ENCODE peak calls at places on chromosomes 7 and 10, in nine cellular contexts. One of them, this sample, is unnamed.
A peak's percentile ranks its signal among the peaks of the same experiment; 100 is the strongest.

GRCh38 chr10:104835422-104835821 is 194.3 kb downstream of the SORCS3 start:
- DNase-seq in GM20000: no peak
- DNase-seq in CD4-positive, alpha-beta T cell: no peak
- DNase-seq in globus pallidus: no peak
- DNase-seq in stimulated activated CD4-positive, alpha-beta T cell treated with anti-CD3 and anti-CD28 coated beads, Interleukin-15, amount 100 ng/mL, for 24 hours: no peak
- DNase-seq in kidney tubule cell: no peak
- DNase-seq in fibroblast of pulmonary artery: no peak
- DNase-seq in PC-9: no peak
- DNase-seq in HT1080: no peak
- DNase-seq in this sample: no peak

GRCh38 chr10:112832361-112832878 is 117.6 kb upstream of the TCF7L2 start:
- DNase-seq in PC-9: no peak
- DNase-seq in HT1080: peak; percentile 28
- DNase-seq in fibroblast of pulmonary artery: no peak
- DNase-seq in stimulated activated CD4-positive, alpha-beta T cell treated with anti-CD3 and anti-CD28 coated beads, Interleukin-15, amount 100 ng/mL, for 24 hours: no peak
- DNase-seq in globus pallidus: no peak
- DNase-seq in GM20000: no peak
- DNase-seq in kidney tubule cell: peak; percentile 80
- DNase-seq in CD4-positive, alpha-beta T cell: no peak
- DNase-seq in this sample: no peak

GRCh38 chr10:3853547-3853989 is 68.6 kb upstream of the KLF6 start:
- DNase-seq in HT1080: no peak
- DNase-seq in CD4-positive, alpha-beta T cell: no peak
- DNase-seq in kidney tubule cell: peak; percentile 83
- DNase-seq in GM20000: no peak
- DNase-seq in stimulated activated CD4-positive, alpha-beta T cell treated with anti-CD3 and anti-CD28 coated beads, Interleukin-15, amount 100 ng/mL, for 24 hours: no peak
- DNase-seq in fibroblast of pulmonary artery: peak; percentile 24
- DNase-seq in PC-9: no peak
- DNase-seq in globus pallidus: no peak
- DNase-seq in this sample: no peak

GRCh38 chr7:66443946-66444345 is 184.7 kb upstream of the KCTD7 start:
- DNase-seq in fibroblast of pulmonary artery: peak; percentile 74
- DNase-seq in PC-9: no peak
- DNase-seq in stimulated activated CD4-positive, alpha-beta T cell treated with anti-CD3 and anti-CD28 coated beads, Interleukin-15, amount 100 ng/mL, for 24 hours: no peak
- DNase-seq in HT1080: peak; percentile 29
- DNase-seq in GM20000: no peak
- DNase-seq in CD4-positive, alpha-beta T cell: no peak
- DNase-seq in globus pallidus: no peak
- DNase-seq in kidney tubule cell: no peak
- DNase-seq in this sample: no peak

GRCh38 chr7:134435161-134435920 is 23.6 kb downstream of the AKR1B1 start:
- DNase-seq in HT1080: no peak
- DNase-seq in kidney tubule cell: peak; percentile 74
- DNase-seq in GM20000: no peak
- DNase-seq in fibroblast of pulmonary artery: peak; percentile 43
- DNase-seq in CD4-positive, alpha-beta T cell: no peak
- DNase-seq in stimulated activated CD4-positive, alpha-beta T cell treated with anti-CD3 and anti-CD28 coated beads, Interleukin-15, amount 100 ng/mL, for 24 hours: no peak
- DNase-seq in globus pallidus: no peak
- DNase-seq in PC-9: peak; percentile 99
- DNase-seq in this sample: no peak

GRCh38 chr10:15427836-15428414 is 56.8 kb upstream of the FAM171A1 start:
- DNase-seq in GM20000: no peak
- DNase-seq in stimulated activated CD4-positive, alpha-beta T cell treated with anti-CD3 and anti-CD28 coated beads, Interleukin-15, amount 100 ng/mL, for 24 hours: no peak
- DNase-seq in kidney tubule cell: peak; percentile 56
- DNase-seq in globus pallidus: peak; percentile 43
- DNase-seq in HT1080: peak; percentile 6
- DNase-seq in PC-9: no peak
- DNase-seq in CD4-positive, alpha-beta T cell: no peak
- DNase-seq in fibroblast of pulmonary artery: peak; percentile 76
- DNase-seq in this sample: no peak

GRCh38 chr10:103896225-103896624 is 21.8 kb downstream of the STN1 start:
- DNase-seq in HT1080: no peak
- DNase-seq in CD4-positive, alpha-beta T cell: no peak
- DNase-seq in PC-9: peak; percentile 74
- DNase-seq in GM20000: no peak
- DNase-seq in kidney tubule cell: no peak
- DNase-seq in fibroblast of pulmonary artery: peak; percentile 21
- DNase-seq in globus pallidus: no peak
- DNase-seq in stimulated activated CD4-positive, alpha-beta T cell treated with anti-CD3 and anti-CD28 coated beads, Interleukin-15, amount 100 ng/mL, for 24 hours: no peak
- DNase-seq in this sample: no peak

GRCh38 chr7:105268056-105268455 is 120.7 kb downstream of the SRPK2 start:
- DNase-seq in globus pallidus: no peak
- DNase-seq in CD4-positive, alpha-beta T cell: no peak
- DNase-seq in stimulated activated CD4-positive, alpha-beta T cell treated with anti-CD3 and anti-CD28 coated beads, Interleukin-15, amount 100 ng/mL, for 24 hours: peak; percentile 20
- DNase-seq in kidney tubule cell: peak; percentile 81
- DNase-seq in PC-9: peak; percentile 83
- DNase-seq in fibroblast of pulmonary artery: peak; percentile 66
- DNase-seq in HT1080: peak; percentile 53
- DNase-seq in GM20000: no peak
- DNase-seq in this sample: no peak

GRCh38 chr10:72272689-72273409 is 875 bp upstream of the DDIT4 start:
- DNase-seq in stimulated activated CD4-positive, alpha-beta T cell treated with anti-CD3 and anti-CD28 coated beads, Interleukin-15, amount 100 ng/mL, for 24 hours: peak; percentile 57
- DNase-seq in globus pallidus: peak; percentile 94
- DNase-seq in kidney tubule cell: peak; percentile 91
- DNase-seq in fibroblast of pulmonary artery: peak; percentile 98
- DNase-seq in GM20000: peak; percentile 70
- DNase-seq in CD4-positive, alpha-beta T cell: no peak
- DNase-seq in HT1080: peak; percentile 87
- DNase-seq in PC-9: peak; percentile 95
- DNase-seq in this sample: peak; percentile 87

GRCh38 chr7:13990984-13991790 is 1.7 kb upstream of the ETV1 start:
- DNase-seq in fibroblast of pulmonary artery: peak; percentile 99
- DNase-seq in CD4-positive, alpha-beta T cell: no peak
- DNase-seq in PC-9: peak; percentile 94
- DNase-seq in globus pallidus: peak; percentile 96
- DNase-seq in kidney tubule cell: peak; percentile 98
- DNase-seq in GM20000: peak; percentile 54
- DNase-seq in stimulated activated CD4-positive, alpha-beta T cell treated with anti-CD3 and anti-CD28 coated beads, Interleukin-15, amount 100 ng/mL, for 24 hours: peak; percentile 77
- DNase-seq in HT1080: peak; percentile 99
- DNase-seq in this sample: peak; percentile 84

GRCh38 chr7:4068286-4068685 is 613.8 kb upstream of the FOXK1 start:
- DNase-seq in stimulated activated CD4-positive, alpha-beta T cell treated with anti-CD3 and anti-CD28 coated beads, Interleukin-15, amount 100 ng/mL, for 24 hours: no peak
- DNase-seq in CD4-positive, alpha-beta T cell: no peak
- DNase-seq in kidney tubule cell: no peak
- DNase-seq in globus pallidus: no peak
- DNase-seq in PC-9: no peak
- DNase-seq in HT1080: no peak
- DNase-seq in fibroblast of pulmonary artery: no peak
- DNase-seq in GM20000: no peak
- DNase-seq in this sample: no peak

GRCh38 chr7:22952306-22953011 is 61.5 kb downstream of the HYCC1 start:
- DNase-seq in kidney tubule cell: no peak
- DNase-seq in HT1080: no peak
- DNase-seq in globus pallidus: no peak
- DNase-seq in stimulated activated CD4-positive, alpha-beta T cell treated with anti-CD3 and anti-CD28 coated beads, Interleukin-15, amount 100 ng/mL, for 24 hours: no peak
- DNase-seq in CD4-positive, alpha-beta T cell: no peak
- DNase-seq in fibroblast of pulmonary artery: no peak
- DNase-seq in PC-9: no peak
- DNase-seq in GM20000: no peak
- DNase-seq in this sample: no peak

GRCh38 chr10:75959209-75959608 is 527.8 kb downstream of the LRMDA start:
- DNase-seq in PC-9: peak; percentile 58
- DNase-seq in kidney tubule cell: peak; percentile 88
- DNase-seq in fibroblast of pulmonary artery: peak; percentile 41
- DNase-seq in stimulated activated CD4-positive, alpha-beta T cell treated with anti-CD3 and anti-CD28 coated beads, Interleukin-15, amount 100 ng/mL, for 24 hours: no peak
- DNase-seq in HT1080: peak; percentile 92
- DNase-seq in GM20000: no peak
- DNase-seq in globus pallidus: no peak
- DNase-seq in CD4-positive, alpha-beta T cell: no peak
- DNase-seq in this sample: no peak

GRCh38 chr10:119658274-119658673 is 7.1 kb downstream of the BAG3 start:
- DNase-seq in CD4-positive, alpha-beta T cell: no peak
- DNase-seq in PC-9: peak; percentile 79
- DNase-seq in fibroblast of pulmonary artery: peak; percentile 89
- DNase-seq in kidney tubule cell: peak; percentile 93
- DNase-seq in globus pallidus: no peak
- DNase-seq in stimulated activated CD4-positive, alpha-beta T cell treated with anti-CD3 and anti-CD28 coated beads, Interleukin-15, amount 100 ng/mL, for 24 hours: peak; percentile 52
- DNase-seq in GM20000: no peak
- DNase-seq in HT1080: peak; percentile 92
- DNase-seq in this sample: peak; percentile 19

GRCh38 chr10:89867964-89868363 is 166.6 kb downstream of the KIF20B start:
- DNase-seq in HT1080: peak; percentile 73
- DNase-seq in fibroblast of pulmonary artery: peak; percentile 23
- DNase-seq in stimulated activated CD4-positive, alpha-beta T cell treated with anti-CD3 and anti-CD28 coated beads, Interleukin-15, amount 100 ng/mL, for 24 hours: no peak
- DNase-seq in GM20000: no peak
- DNase-seq in globus pallidus: no peak
- DNase-seq in kidney tubule cell: peak; percentile 66
- DNase-seq in CD4-positive, alpha-beta T cell: no peak
- DNase-seq in PC-9: peak; percentile 43
- DNase-seq in this sample: no peak

GRCh38 chr10:107232013-107232412 is 67.5 kb upstream of the SORCS1 start:
- DNase-seq in PC-9: no peak
- DNase-seq in stimulated activated CD4-positive, alpha-beta T cell treated with anti-CD3 and anti-CD28 coated beads, Interleukin-15, amount 100 ng/mL, for 24 hours: no peak
- DNase-seq in globus pallidus: no peak
- DNase-seq in CD4-positive, alpha-beta T cell: no peak
- DNase-seq in GM20000: no peak
- DNase-seq in fibroblast of pulmonary artery: no peak
- DNase-seq in kidney tubule cell: no peak
- DNase-seq in HT1080: peak; percentile 31
- DNase-seq in this sample: no peak

GRCh38 chr10:4645836-4646235 is 180.2 kb upstream of the AKR1E2 start:
- DNase-seq in globus pallidus: no peak
- DNase-seq in stimulated activated CD4-positive, alpha-beta T cell treated with anti-CD3 and anti-CD28 coated beads, Interleukin-15, amount 100 ng/mL, for 24 hours: no peak
- DNase-seq in GM20000: no peak
- DNase-seq in kidney tubule cell: no peak
- DNase-seq in CD4-positive, alpha-beta T cell: no peak
- DNase-seq in HT1080: no peak
- DNase-seq in PC-9: no peak
- DNase-seq in fibroblast of pulmonary artery: no peak
- DNase-seq in this sample: no peak